ENCODE peak calls at places on chromosomes 1 and 21, in six cellular contexts. J is GM12878, R is SK-N-SH, V is HepG2, O is K562, X is H1. D is an unnamed sample.

GRCh38 chr1:67674260-67675011 is 10.6 kb upstream of the GADD45A start:
- DNase-seq in R (peak; percentile 75), O (no peak), V (no peak), J (no peak), X (no peak), D (no peak)

GRCh38 chr1:111747282-111747734 is 8.1 kb upstream of the INKA2 start:
- DNase-seq in X (no peak), J (no peak), R (peak; percentile 61), V (peak; percentile 81), O (peak; percentile 75), D (peak; percentile 83)

GRCh38 chr1:39525366-39526165 is 34.1 kb downstream of the BMP8A start:
- DNase-seq in J (peak; percentile 84), R (no peak), O (no peak), X (no peak), V (no peak), D (no peak)

GRCh38 chr1:48227165-48228013 is 4.9 kb downstream of the SLC5A9 start:
- DNase-seq in O (no peak), V (no peak), J (no peak), X (no peak), R (no peak), D (no peak)

GRCh38 chr21:38337793-38338192 is 81.0 kb downstream of the KCNJ15 start:
- DNase-seq in O (no peak), X (no peak), R (no peak), V (no peak), J (no peak), D (no peak)

GRCh38 chr21:36916718-36917117 is 49.8 kb downstream of the HLCS start:
- DNase-seq in J (no peak), R (no peak), V (no peak), X (no peak), O (no peak), D (no peak)

GRCh38 chr1:245166471-245166885 is 11.7 kb downstream of the KIF26B start:
- DNase-seq in J (no peak), V (no peak), X (no peak), R (peak; percentile 78), O (no peak), D (no peak)

GRCh38 chr1:206658981-206659273 is 23.6 kb downstream of the DYRK3 start:
- DNase-seq in R (no peak), X (no peak), J (no peak), V (no peak), O (peak; percentile 42), D (no peak)

GRCh38 chr1:53826367-53826766 is 11.7 kb downstream of the NDC1 start:
- DNase-seq in O (peak; percentile 42), R (no peak), X (no peak), J (no peak), V (no peak), D (peak; percentile 25)

DNA sequence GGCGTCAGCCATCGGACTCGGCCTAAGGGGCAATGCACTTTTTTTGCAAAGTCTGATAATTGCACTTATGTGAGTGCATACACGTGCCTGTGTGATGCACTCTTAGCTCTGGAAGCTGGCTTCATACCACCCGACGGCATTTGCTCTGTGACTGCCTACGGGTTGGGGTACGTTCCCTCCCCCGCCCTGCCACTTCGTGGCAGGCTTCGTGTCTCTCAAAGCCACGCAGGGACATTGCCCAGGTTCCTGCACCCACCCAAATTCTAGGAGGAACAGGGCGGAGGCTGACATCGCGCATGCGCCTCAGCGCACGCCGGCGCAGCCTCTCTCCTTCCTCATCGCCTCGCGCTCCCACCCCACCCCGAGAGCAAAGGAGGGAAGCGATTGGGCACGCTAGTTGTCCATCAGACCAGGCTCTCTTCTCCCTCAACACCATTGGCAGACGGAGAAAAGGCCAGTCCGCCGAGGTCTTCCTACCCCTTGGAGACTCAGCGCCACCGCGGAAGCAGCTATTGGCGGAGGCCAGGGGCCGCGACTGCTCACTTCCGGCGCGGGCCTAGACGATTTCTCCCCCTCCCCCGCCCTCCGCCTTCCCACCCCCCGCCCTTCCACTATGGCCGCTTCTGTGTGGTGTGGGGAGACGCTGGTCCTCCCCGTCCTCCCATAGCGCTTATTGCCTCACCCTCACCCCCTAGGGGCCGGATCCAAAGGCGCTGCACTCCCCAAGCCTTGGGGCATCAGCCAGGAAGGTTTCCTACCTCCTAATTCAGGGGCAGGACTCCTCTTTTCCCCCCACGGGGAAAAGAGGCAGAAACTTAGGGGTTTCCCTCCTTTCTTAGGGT is at the start of gene INTS3:
- DNase-seq in J (peak; percentile 100), R (peak; percentile 97), O (peak; percentile 100), X (peak; percentile 99), V (peak; percentile 99), D (peak; percentile 99)
- TF ChIP-seq CHD2 in J (peak; percentile 95), R (no peak), O (peak; percentile 85), X (peak; percentile 90), V (peak; percentile 65), D (no peak)

GRCh38 chr1:167713330-167714081 is 8.3 kb upstream of the MPZL1 start:
- DNase-seq in R (peak; percentile 51), O (no peak), V (no peak), X (no peak), J (no peak), D (no peak)
- TF ChIP-seq CHD2 in R (no peak), O (no peak), V (no peak), X (no peak), J (no peak), D (no peak)

DNA sequence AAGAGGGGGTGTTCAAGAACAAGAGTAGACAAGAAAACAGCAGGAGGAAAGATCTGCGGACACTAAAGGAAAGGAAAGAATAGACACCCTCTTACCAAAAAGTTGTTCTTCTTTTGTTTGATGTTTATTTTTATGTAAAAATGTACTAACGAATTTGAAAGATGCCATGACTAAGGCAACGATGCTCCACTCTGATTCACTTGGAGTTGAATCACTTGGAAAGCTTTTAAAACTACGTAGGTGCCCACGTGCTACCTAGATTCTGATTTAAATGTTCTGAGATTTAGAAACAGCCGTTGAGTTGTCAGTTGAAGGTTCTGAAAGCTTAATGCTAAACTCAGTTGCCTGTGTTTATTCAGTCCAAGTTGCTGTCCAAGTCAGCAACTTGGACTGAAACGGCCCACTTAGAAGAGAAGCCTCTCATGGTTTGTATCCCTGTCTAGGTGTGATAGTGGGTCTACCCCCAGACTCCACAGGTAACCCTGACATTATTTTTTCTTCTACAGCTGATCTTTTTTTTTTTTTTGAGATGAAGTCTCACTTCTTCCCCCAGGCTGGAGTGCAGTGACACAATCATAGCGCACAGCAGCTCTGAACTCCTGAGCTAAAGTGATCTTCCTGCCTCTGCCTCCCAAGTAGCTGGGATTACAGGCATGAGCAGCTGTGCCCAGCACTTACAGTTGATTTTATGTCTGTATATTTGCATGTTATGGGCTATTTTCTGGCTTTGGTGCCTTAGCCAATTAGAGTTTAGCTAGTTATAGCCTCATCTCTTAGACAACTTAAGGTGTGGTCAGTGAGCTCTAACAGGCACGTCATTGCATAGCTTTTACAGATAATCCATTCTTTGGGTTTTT is 1.4 kb upstream of the VAMP4 start:
- DNase-seq in R (no peak), O (no peak), X (no peak), J (no peak), V (no peak), D (no peak)
- TF ChIP-seq CHD2 in R (no peak), O (no peak), X (no peak), J (no peak), V (no peak), D (no peak)

GRCh38 chr1:224454337-224455055 is 19.9 kb upstream of the WDR26 start:
- DNase-seq in O (no peak), X (no peak), J (no peak), R (no peak), V (peak; percentile 77), D (no peak)
- TF ChIP-seq CHD2 in O (no peak), X (no peak), J (no peak), R (no peak), V (no peak), D (no peak)